ENCODE peak calls at places on chromosomes 4 and X, in eight cellular contexts. M, A, X, F, T, H, S and I are unnamed samples.

GRCh38 chr4:20859097-20859781 is 159.0 kb downstream of the PACRGL start:
- DNase-seq in A (no peak), T (no peak), S (no peak), M (no peak), H (no peak), X (no peak), F (no peak), I (no peak)

GRCh38 chr4:53608242-53608641 is 17.0 kb upstream of the LNX1 start:
- DNase-seq in H (no peak), T (no peak), M (no peak), A (no peak), S (no peak), F (no peak), X (no peak), I (no peak)

GRCh38 chr4:113094802-113095201 is 45.3 kb downstream of the ANK2 start:
- DNase-seq in F (no peak), X (no peak), M (peak; percentile 17), S (peak; percentile 9), H (no peak), T (no peak), A (no peak), I (no peak)

GRCh38 chr4:27008693-27009092 is 148.1 kb downstream of the STIM2 start:
- DNase-seq in S (no peak), A (no peak), M (no peak), F (no peak), X (no peak), T (no peak), H (no peak), I (no peak)

GRCh38 chr4:123121241-123121907 is 199.0 kb upstream of the NUDT6 start:
- DNase-seq in F (no peak), S (peak; percentile 66), T (no peak), H (no peak), A (no peak), M (no peak), X (no peak), I (no peak)

GRCh38 chr4:148302416-148302815 is 139.8 kb downstream of the NR3C2 start:
- DNase-seq in F (no peak), X (no peak), H (no peak), A (no peak), S (no peak), T (no peak), M (no peak), I (no peak)

GRCh38 chrX:116204947-116205346 is 34.4 kb downstream of the AGTR2 start:
- DNase-seq in H (no peak), M (peak; percentile 2), S (peak; percentile 44), A (no peak), X (no peak), T (no peak), F (peak; percentile 8), I (no peak)

GRCh38 chr4:3213101-3213416 is 35.9 kb upstream of the MSANTD1 start:
- DNase-seq in X (no peak), M (no peak), S (no peak), T (no peak), A (no peak), H (no peak), F (no peak), I (no peak)

GRCh38 chr4:87109945-87110344 is 110.5 kb downstream of the KLHL8 start:
- DNase-seq in X (no peak), F (no peak), A (no peak), H (no peak), S (no peak), M (no peak), T (no peak), I (no peak)

GRCh38 chrX:48972214-48973164 is 845 bp upstream of the KCND1 start:
- DNase-seq in S (peak; percentile 42), A (peak; percentile 20), H (peak; percentile 4), T (peak; percentile 40), M (peak; percentile 54), F (peak; percentile 16), X (peak; percentile 13), I (no peak)

GRCh38 chr4:53281438-53281837 is 84.4 kb downstream of the SCFD2 start:
- DNase-seq in A (no peak), F (no peak), T (no peak), S (no peak), H (no peak), M (no peak), X (no peak), I (no peak)

GRCh38 chr4:986428-986948 is 356 bp upstream of the IDUA start:
- DNase-seq in H (no peak), S (no peak), F (no peak), M (no peak), T (no peak), X (no peak), A (no peak), I (no peak)

GRCh38 chr4:94642561-94642866 is 115.2 kb upstream of the BMPR1B start:
- DNase-seq in H (no peak), S (no peak), F (no peak), T (no peak), M (no peak), A (no peak), X (no peak), I (no peak)

GRCh38 chr4:56530269-56531148 is 24.9 kb downstream of the ARL9 start:
- DNase-seq in M (peak; percentile 88), T (peak; percentile 57), S (no peak), H (peak; percentile 77), X (peak; percentile 83), F (peak; percentile 92), A (peak; percentile 85), I (no peak)

GRCh38 chr4:610411-611261 is 14.7 kb upstream of the PDE6B start:
- DNase-seq in X (no peak), H (no peak), F (no peak), M (no peak), A (no peak), T (no peak), S (peak; percentile 57), I (no peak)

GRCh38 chrX:130916636-130917422 is 13.8 kb upstream of the ENOX2 start:
- DNase-seq in X (peak; percentile 9), T (peak; percentile 42), H (peak; percentile 3), A (peak; percentile 43), F (peak; percentile 62), S (peak; percentile 4), M (peak; percentile 36), I (no peak)

GRCh38 chr4:139175647-139176298 is 1.2 kb downstream of the ELF2 start:
- DNase-seq in F (no peak), H (no peak), M (peak; percentile 19), S (no peak), X (no peak), A (no peak), T (no peak), I (no peak)

GRCh38 chr4:139558235-139559094 is 2.4 kb upstream of the SETD7 start:
- DNase-seq in S (no peak), X (no peak), F (no peak), A (no peak), M (no peak), T (no peak), H (no peak), I (no peak)

GRCh38 chr4:26458104-26458503 is 32.2 kb downstream of the CCKAR start:
- DNase-seq in H (no peak), T (peak; percentile 66), F (no peak), X (no peak), S (peak; percentile 17), A (no peak), M (no peak), I (no peak)

GRCh38 chrX:10566726-10567097 is 53.7 kb downstream of the MID1 start:
- DNase-seq in T (no peak), X (no peak), M (no peak), A (no peak), S (no peak), F (no peak), H (no peak), I (no peak)

GRCh38 chrX:49043987-49044281 is 777 bp upstream of the TFE3 start:
- DNase-seq in T (no peak), S (no peak), X (no peak), M (no peak), A (no peak), H (no peak), F (no peak), I (no peak)

GRCh38 chrX:115630204-115630603 is 69.2 kb downstream of the PLS3 start:
- DNase-seq in F (no peak), S (no peak), M (no peak), A (no peak), T (no peak), H (no peak), X (no peak), I (no peak)

GRCh38 chrX:78822157-78822683 is 74.7 kb downstream of the LPAR4 start:
- DNase-seq in H (no peak), T (no peak), A (no peak), S (no peak), M (no peak), X (no peak), F (no peak), I (no peak)

GRCh38 chrX:64187762-64188150 is 17.8 kb downstream of the AMER1 start:
- DNase-seq in F (no peak), H (no peak), M (no peak), T (no peak), A (no peak), S (no peak), X (no peak), I (no peak)

GRCh38 chr4:173346074-173346473 is 11.9 kb upstream of the HMGB2 start:
- DNase-seq in S (peak; percentile 59), M (no peak), F (no peak), T (no peak), H (no peak), X (no peak), A (no peak), I (no peak)

GRCh38 chr4:6404611-6405416 is 67.6 kb downstream of the PPP2R2C start:
- DNase-seq in X (no peak), H (no peak), A (no peak), F (peak; percentile 25), M (no peak), T (no peak), S (no peak), I (no peak)

GRCh38 chr4:156693557-156693956 is 278.0 kb downstream of the PDGFC start:
- DNase-seq in H (no peak), X (no peak), F (no peak), A (no peak), S (no peak), T (no peak), M (no peak), I (no peak)

GRCh38 chr4:3410401-3411135 is 31.2 kb upstream of the HGFAC start:
- DNase-seq in S (no peak), H (no peak), M (no peak), F (no peak), X (no peak), T (no peak), A (no peak), I (no peak)

GRCh38 chr4:57172065-57172464 is 61.9 kb upstream of the IGFBP7 start:
- DNase-seq in F (no peak), T (no peak), S (no peak), A (no peak), X (no peak), M (no peak), H (no peak), I (no peak)

GRCh38 chr4:79198886-79199591 is 126.8 kb downstream of the NAA11 start:
- DNase-seq in M (no peak), A (no peak), S (no peak), T (no peak), H (no peak), X (no peak), F (no peak), I (no peak)

GRCh38 chrX:149848855-149849254 is 32.1 kb upstream of the MAGEA8 start:
- DNase-seq in M (no peak), A (no peak), T (no peak), F (no peak), X (no peak), H (no peak), S (no peak), I (no peak)

GRCh38 chrX:45295587-45295986 is 94.9 kb upstream of the DIPK2B start:
- DNase-seq in M (no peak), T (no peak), H (no peak), S (peak; percentile 39), X (no peak), A (no peak), F (peak; percentile 54), I (no peak)

GRCh38 chrX:13327666-13328065 is 7.8 kb upstream of the ATXN3L start:
- DNase-seq in T (no peak), S (no peak), M (no peak), A (no peak), X (no peak), H (no peak), F (no peak), I (no peak)

GRCh38 chr4:140675599-140676231 is 80.5 kb downstream of the TBC1D9 start:
- DNase-seq in F (no peak), T (no peak), M (no peak), H (no peak), X (no peak), S (peak; percentile 61), A (no peak), I (no peak)